ENCODE peak calls at places on chromosomes 13 and 19, in seven cellular contexts. G is GM23248, A is cardiac muscle cell, I is trophoblast cell, X is AG04450, U is neural progenitor cell, C is heart left ventricle. Z is an unnamed sample.

GRCh38 chr19:3613765-3614661 is 7.3 kb upstream of the TBXA2R start:
- DNase-seq in U (no peak), X (no peak), C (peak; percentile 62), G (no peak), A (no peak), I (no peak), Z (no peak)

GRCh38 chr19:42412223-42412622 is 15.0 kb downstream of the LIPE start:
- DNase-seq in C (peak; percentile 56), A (no peak), G (no peak), X (no peak), U (peak; percentile 33), I (no peak), Z (peak; percentile 29)

GRCh38 chr13:31945202-31945978 is 86.2 kb upstream of the FRY start:
- DNase-seq in I (peak; percentile 34), U (peak; percentile 41), A (peak; percentile 79), X (no peak), G (peak; percentile 96), C (peak; percentile 81), Z (peak; percentile 88)

GRCh38 chr13:40152145-40152544 is 496.7 kb downstream of the COG6 start:
- DNase-seq in C (no peak), A (peak; percentile 89), X (peak; percentile 13), G (peak; percentile 89), I (no peak), U (no peak), Z (no peak)

GRCh38 chr13:88014527-88014926 is 343.4 kb downstream of the SLITRK5 start:
- DNase-seq in U (no peak), A (peak; percentile 24), X (no peak), I (no peak), G (no peak), C (no peak), Z (no peak)

GRCh38 chr13:41652735-41653361 is 195.5 kb downstream of the RGCC start:
- DNase-seq in X (peak; percentile 42), I (peak; percentile 68), A (peak; percentile 76), C (no peak), U (peak; percentile 33), G (peak; percentile 80), Z (no peak)

GRCh38 chr19:6947745-6948144 is 60.4 kb downstream of the ADGRE1 start:
- DNase-seq in G (peak; percentile 76), U (no peak), I (no peak), A (peak; percentile 62), X (no peak), C (no peak), Z (no peak)

GRCh38 chr13:78137404-78138142 is 218.9 kb upstream of the EDNRB start:
- DNase-seq in G (peak; percentile 79), U (peak; percentile 84), C (no peak), I (peak; percentile 90), A (peak; percentile 74), X (peak; percentile 49), Z (no peak)

GRCh38 chr19:35856546-35857149 is at the start of gene KIRREL2:
- DNase-seq in A (no peak), X (no peak), G (no peak), U (peak; percentile 82), I (no peak), C (no peak), Z (peak; percentile 60)

DNA sequence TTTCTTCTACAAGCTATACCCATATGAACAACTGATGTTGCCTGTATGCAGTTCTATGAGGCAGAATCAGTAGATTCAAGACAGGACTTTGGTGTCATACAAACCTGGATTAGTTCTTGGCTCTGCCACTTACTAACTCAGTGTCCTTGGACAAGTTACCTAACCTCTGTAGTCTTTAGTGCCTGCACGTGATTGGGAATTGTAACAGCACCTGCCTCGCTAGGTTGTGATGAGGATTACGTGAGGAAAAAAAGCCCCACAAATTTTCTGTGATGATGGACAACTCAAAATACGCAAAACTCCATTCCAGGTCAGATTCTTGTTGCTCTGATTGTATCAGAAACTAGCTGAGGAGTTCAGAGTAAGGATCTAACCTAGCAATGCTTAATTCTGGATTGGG is 89.3 kb downstream of the LRCH1 start:
- DNase-seq in X (no peak), A (no peak), G (no peak), C (no peak), I (peak; percentile 97), U (no peak), Z (no peak)
- H3K27ac ChIP-seq in X (no peak overlapping the region), A (peak overlapping the region; percentile 78), G (no peak overlapping the region), C (peak overlapping the region; percentile 76), I (no peak overlapping the region), U (no peak overlapping the region), Z (peak overlapping the region; percentile 46)

GRCh38 chr13:114038211-114038613 is 64.3 kb upstream of the C13orf46 start:
- DNase-seq in G (peak; percentile 23), X (no peak), A (no peak), C (peak; percentile 56), U (no peak), I (no peak), Z (peak; percentile 84)
- H3K27ac ChIP-seq in G (no peak overlapping the region), X (no peak overlapping the region), A (no peak overlapping the region), C (no peak overlapping the region), U (no peak overlapping the region), I (no peak overlapping the region), Z (no peak overlapping the region)

DNA sequence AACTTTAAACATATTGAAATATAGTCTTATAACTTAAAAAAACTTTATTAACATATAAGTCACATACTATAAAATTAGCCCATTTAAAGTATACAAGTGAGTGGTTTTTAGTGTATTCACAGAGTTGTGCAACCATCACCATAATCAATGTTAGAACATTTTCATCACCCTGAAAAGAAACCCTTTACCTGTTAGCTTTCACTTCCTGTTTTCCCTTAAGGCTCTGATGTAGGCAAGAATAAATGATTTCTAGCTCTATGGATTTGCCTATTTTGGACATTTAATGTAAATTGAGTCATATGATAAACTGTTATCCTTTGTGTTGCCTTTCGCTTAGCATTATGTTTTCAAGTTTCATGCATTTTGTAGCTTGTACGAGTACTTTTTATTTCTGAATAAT is 15.6 kb downstream of the ZNF568 start:
- DNase-seq in C (no peak), X (no peak), A (no peak), I (no peak), U (no peak), G (no peak), Z (no peak)
- H3K27ac ChIP-seq in C (no peak overlapping the region), X (no peak overlapping the region), A (no peak overlapping the region), I (no peak overlapping the region), U (no peak overlapping the region), G (no peak overlapping the region), Z (no peak overlapping the region)

DNA sequence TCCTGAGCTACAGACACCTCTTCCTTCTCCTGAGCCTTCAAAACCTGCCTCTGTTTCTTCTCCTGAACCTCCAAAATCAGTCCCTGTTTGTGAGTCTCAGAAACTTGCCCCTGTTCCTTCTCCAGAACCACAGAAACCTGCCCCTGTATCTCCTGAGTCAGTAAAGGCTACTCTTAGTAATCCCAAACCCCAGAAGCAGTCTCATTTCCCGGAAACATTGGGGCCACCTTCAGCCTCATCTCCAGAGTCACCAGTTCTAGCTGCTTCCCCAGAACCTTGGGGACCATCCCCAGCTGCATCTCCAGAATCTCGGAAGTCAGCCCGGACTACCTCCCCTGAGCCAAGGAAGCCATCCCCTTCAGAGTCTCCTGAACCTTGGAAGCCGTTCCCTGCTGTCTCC is 10.0 kb downstream of the CHAMP1 start:
- DNase-seq in G (no peak), A (no peak), C (no peak), X (no peak), U (no peak), I (no peak), Z (no peak)
- H3K27ac ChIP-seq in G (no peak overlapping the region), A (no peak overlapping the region), C (no peak overlapping the region), X (no peak overlapping the region), U (no peak overlapping the region), I (no peak overlapping the region), Z (no peak overlapping the region)

DNA sequence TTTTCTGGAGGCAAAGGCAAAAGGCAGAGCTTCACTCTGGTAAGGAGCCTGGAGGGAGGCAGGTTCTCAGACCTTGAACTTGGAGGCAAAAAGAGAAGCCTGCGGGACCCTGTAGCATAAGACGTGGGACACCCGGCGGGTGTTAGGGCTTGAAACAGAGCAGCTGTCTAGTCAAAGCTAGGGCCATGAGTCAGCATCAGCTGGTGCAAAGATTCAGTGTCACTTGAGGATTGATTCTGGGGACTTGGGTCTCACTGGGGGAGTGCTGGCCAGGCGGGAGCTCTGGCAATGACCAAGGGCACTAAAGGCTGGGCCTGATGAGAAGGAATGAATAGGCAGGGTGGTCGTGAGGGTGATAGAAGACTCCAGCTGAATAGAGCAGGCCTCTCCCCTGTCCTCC is 97.0 kb downstream of the MBNL2 start:
- DNase-seq in U (no peak), X (no peak), C (no peak), I (no peak), G (peak; percentile 20), A (peak; percentile 31), Z (peak; percentile 49)
- H3K27ac ChIP-seq in U (no peak overlapping the region), X (peak overlapping the region; percentile 60), C (peak overlapping the region; percentile 43), I (no peak overlapping the region), G (no peak overlapping the region), A (peak overlapping the region; percentile 6), Z (peak overlapping the region; percentile 41)

GRCh38 chr13:112998506-112999280 is 29.7 kb downstream of the MCF2L start:
- DNase-seq in C (no peak), G (no peak), A (no peak), U (no peak), X (no peak), I (no peak), Z (no peak)
- H3K27ac ChIP-seq in C (no peak overlapping the region), G (no peak overlapping the region), A (no peak overlapping the region), U (no peak overlapping the region), X (no peak overlapping the region), I (no peak overlapping the region), Z (no peak overlapping the region)

DNA sequence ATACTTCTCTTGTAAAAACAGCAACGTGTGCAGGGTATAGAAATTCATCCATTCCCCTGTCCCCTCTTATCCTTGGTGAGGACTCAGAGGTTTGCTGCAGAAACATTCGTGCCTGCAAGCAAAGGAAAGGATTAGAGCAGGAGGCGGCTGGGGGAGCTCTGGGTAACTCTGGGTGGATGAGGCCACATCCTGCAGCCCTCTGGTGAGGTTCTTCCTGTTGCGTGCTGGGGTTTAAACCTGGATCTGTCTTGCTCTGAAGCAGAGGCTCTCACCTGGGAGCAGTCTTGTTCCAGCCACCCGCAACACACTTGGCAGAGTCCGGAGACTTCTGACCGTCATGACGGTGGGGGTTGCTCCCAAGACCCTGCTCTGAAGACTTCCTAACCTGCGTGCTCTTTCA is 69.2 kb downstream of the ATP11A start:
- DNase-seq in C (no peak), X (no peak), A (no peak), I (no peak), G (no peak), U (no peak), Z (no peak)
- H3K27ac ChIP-seq in C (no peak overlapping the region), X (no peak overlapping the region), A (no peak overlapping the region), I (no peak overlapping the region), G (no peak overlapping the region), U (no peak overlapping the region), Z (no peak overlapping the region)

DNA sequence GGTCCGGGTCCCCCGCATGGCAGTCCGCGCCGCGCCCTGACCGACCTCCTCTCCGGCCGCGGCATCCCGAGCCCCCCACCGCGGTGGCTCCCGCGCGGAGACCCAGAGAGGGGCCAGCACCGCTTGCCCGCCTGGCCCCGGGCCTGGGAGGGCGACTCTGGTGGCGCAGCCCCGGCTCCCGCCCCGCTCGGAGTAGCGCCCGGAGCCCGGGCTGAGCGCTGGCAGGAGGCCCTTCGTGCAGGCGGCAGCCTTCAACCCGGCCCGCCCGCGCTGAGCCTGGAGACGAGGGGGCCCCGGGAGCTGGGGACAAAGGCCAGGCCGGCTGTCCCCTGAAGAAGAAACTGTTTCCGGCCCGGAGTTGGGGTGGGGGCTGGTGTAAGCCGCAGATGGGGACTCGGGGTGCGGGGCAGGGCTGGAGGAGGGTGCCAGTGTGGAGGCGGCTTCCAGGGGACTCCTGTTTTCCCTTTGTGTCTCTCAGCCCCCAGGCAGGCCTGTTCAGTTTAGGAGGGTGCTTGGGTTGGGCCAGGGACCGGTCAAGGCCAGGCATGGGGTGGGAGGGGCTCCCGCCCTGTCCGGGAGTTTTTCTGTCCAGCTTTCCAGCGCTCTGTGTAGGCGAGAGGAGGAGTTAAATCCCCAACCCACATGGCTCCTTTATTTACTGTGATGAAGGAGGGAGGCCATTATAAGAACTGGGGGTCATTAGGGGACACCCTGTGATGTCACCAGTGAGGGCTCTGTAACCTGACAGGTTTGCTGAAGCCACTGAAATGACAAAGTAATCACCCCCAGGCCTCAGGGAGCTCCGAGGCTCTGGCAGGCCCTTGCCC is 967 bp downstream of the LRP3 start:
- DNase-seq in U (peak; percentile 59), X (no peak), I (peak; percentile 18), A (peak; percentile 69), C (peak; percentile 65), G (peak; percentile 70), Z (peak; percentile 75)
- H3K27ac ChIP-seq in U (no peak overlapping the region), X (no peak overlapping the region), I (no peak overlapping the region), A (no peak overlapping the region), C (no peak overlapping the region), G (no peak overlapping the region), Z (no peak overlapping the region)